ENCODE peak calls at places on chromosomes 2 and 18, in seven cellular contexts. Z is neural progenitor cell, O is PC-3, G is HCT116, D is OCI-LY7, E is MM.1S, Q is SK-N-SH. V is an unnamed sample.

GRCh38 chr18:68177807-68178702 is 536.9 kb downstream of the TMX3 start:
- DNase-seq in Z (no peak), D (no peak), E (no peak), G (no peak), O (peak; percentile 98), Q (peak; percentile 2), V (peak; percentile 43)

GRCh38 chr18:49456794-49457193 is 3.7 kb downstream of the DYM start:
- DNase-seq in O (no peak), G (no peak), E (no peak), Q (no peak), D (no peak), Z (no peak), V (no peak)

GRCh38 chr2:236157815-236158498 is 10.2 kb downstream of the GBX2 start:
- DNase-seq in Q (no peak), G (no peak), O (no peak), Z (no peak), E (no peak), D (no peak), V (no peak)

GRCh38 chr2:202261531-202261930 is 4.0 kb upstream of the NOP58 start:
- DNase-seq in Q (no peak), Z (no peak), G (no peak), D (no peak), E (no peak), O (peak; percentile 73), V (no peak)

GRCh38 chr18:23967321-23968089 is 47.0 kb upstream of the TTC39C start:
- DNase-seq in O (no peak), D (peak; percentile 59), Z (no peak), G (no peak), E (peak; percentile 9), Q (no peak), V (no peak)

GRCh38 chr2:236718207-236718992 is 148.8 kb downstream of the ACKR3 start:
- DNase-seq in D (no peak), O (peak; percentile 60), E (no peak), G (no peak), Z (no peak), Q (no peak), V (no peak)

GRCh38 chr2:80209458-80209857 is 95.1 kb downstream of the LRRTM1 start:
- DNase-seq in Q (no peak), E (no peak), Z (no peak), O (no peak), G (no peak), D (no peak), V (no peak)

GRCh38 chr18:4400911-4401310 is 54.2 kb downstream of the DLGAP1 start:
- DNase-seq in G (no peak), O (no peak), Z (no peak), D (peak; percentile 1), Q (no peak), E (no peak), V (no peak)

GRCh38 chr2:67260348-67261277 is 136.5 kb upstream of the ETAA1 start:
- DNase-seq in G (no peak), Q (no peak), Z (no peak), O (peak; percentile 88), D (no peak), E (no peak), V (peak; percentile 59)

GRCh38 chr18:46167971-46168370 is 63.8 kb downstream of the HAUS1 start:
- DNase-seq in G (no peak), O (no peak), Q (no peak), E (peak; percentile 86), Z (no peak), D (peak; percentile 88), V (no peak)

GRCh38 chr18:52236134-52236533 is 103.9 kb upstream of the DCC start:
- DNase-seq in G (no peak), D (no peak), Z (no peak), E (no peak), O (peak; percentile 5), Q (no peak), V (no peak)

GRCh38 chr2:226339616-226340015 is 460.0 kb downstream of the IRS1 start:
- DNase-seq in O (no peak), G (no peak), E (no peak), Z (no peak), Q (no peak), D (no peak), V (no peak)

GRCh38 chr2:100978582-100979051 is 23.5 kb upstream of the RPL31 start:
- DNase-seq in G (no peak), Q (no peak), D (peak; percentile 6), O (no peak), E (no peak), Z (no peak), V (no peak)

GRCh38 chr2:240851078-240851861 is 17.4 kb upstream of the AGXT start:
- DNase-seq in E (peak; percentile 57), Q (peak; percentile 93), G (peak; percentile 58), O (peak; percentile 83), D (peak; percentile 68), Z (peak; percentile 94), V (peak; percentile 87)

GRCh38 chr2:187294043-187294442 is 154.0 kb downstream of the CALCRL start:
- DNase-seq in Z (no peak), E (no peak), G (no peak), D (no peak), Q (no peak), O (no peak), V (no peak)

GRCh38 chr2:105438104-105438929 is 39.5 kb upstream of the FHL2 start:
- DNase-seq in O (no peak), Q (peak; percentile 83), Z (peak; percentile 20), D (no peak), G (no peak), E (no peak), V (peak; percentile 51)

GRCh38 chr2:172096661-172097547 is 5.8 kb downstream of the DLX2 start:
- DNase-seq in G (no peak), Q (peak; percentile 65), O (peak; percentile 68), E (no peak), Z (peak; percentile 61), D (no peak), V (peak; percentile 49)

GRCh38 chr2:121856358-121856757 is 100.9 kb downstream of the TSN start:
- DNase-seq in D (no peak), O (no peak), Z (no peak), E (no peak), G (no peak), Q (no peak), V (no peak)

GRCh38 chr2:11589316-11589940 is 55.6 kb downstream of the GREB1 start:
- DNase-seq in Z (no peak), G (no peak), Q (no peak), O (peak; percentile 34), D (no peak), E (no peak), V (no peak)

GRCh38 chr2:168118733-168119518 is 128.5 kb downstream of the STK39 start:
- DNase-seq in G (peak; percentile 21), D (peak; percentile 77), O (peak; percentile 85), E (peak; percentile 80), Q (peak; percentile 17), Z (peak; percentile 90), V (peak; percentile 90)

GRCh38 chr2:176685908-176686307 is 416.7 kb downstream of the MTX2 start:
- DNase-seq in E (no peak), Q (no peak), Z (no peak), G (no peak), D (no peak), O (no peak), V (peak; percentile 48)

GRCh38 chr2:212686285-212686895 is 147.8 kb upstream of the ERBB4 start:
- DNase-seq in O (peak; percentile 77), E (peak; percentile 63), G (peak; percentile 44), D (peak; percentile 73), Q (peak; percentile 53), Z (peak; percentile 70), V (peak; percentile 78)

GRCh38 chr2:190529486-190530104 is 4.9 kb downstream of the NEMP2 start:
- DNase-seq in O (no peak), E (no peak), Q (no peak), G (no peak), D (no peak), Z (no peak), V (no peak)

GRCh38 chr2:181894381-181894780 is 2.9 kb downstream of the ITPRID2 start:
- DNase-seq in G (no peak), Q (no peak), O (no peak), E (no peak), D (no peak), Z (no peak), V (no peak)

DNA sequence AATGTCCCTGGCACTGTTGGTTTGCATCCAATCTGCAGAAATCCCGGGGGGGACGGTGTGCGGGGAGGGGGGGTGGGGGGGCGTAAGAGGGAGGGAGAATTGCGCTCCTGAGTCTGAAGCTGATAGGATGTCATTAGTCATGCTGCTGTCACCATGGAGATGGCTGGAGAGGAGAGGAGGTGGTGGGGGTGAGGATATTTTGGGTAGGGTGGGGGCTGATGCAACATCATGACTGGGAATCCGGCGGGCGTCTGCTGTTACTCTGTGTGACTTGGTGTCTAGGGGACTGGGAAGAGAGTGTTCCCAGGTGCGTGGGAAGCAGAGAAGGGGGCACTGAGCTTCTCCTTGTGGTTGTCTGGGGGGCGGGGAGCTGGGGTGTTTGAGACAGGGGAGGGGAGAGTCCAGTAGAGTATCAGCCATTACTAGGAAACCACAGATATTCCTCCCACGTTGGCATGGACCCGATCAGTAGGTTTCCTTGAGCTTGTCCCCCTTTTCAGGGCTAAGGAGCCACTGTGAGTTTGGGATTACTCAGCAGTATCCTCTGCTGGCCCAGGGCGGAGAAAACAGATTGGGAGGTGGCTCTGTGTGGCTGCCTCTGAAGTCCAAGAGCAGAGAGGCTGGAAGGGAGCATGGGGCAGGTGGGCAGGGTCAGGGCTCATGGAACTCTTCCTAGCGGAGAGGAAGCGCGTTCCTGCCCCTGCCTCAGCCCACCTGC is 18.9 kb downstream of the TET3 start:
- DNase-seq in D (no peak), G (no peak), O (peak; percentile 41), E (no peak), Z (peak; percentile 56), Q (peak; percentile 55), V (peak; percentile 29)
- H3K4me1 ChIP-seq in D (peaks cover 19% of the 10 kb centered on the region), G (peaks cover 24% of the 10 kb centered on the region), O (peaks cover 38% of the 10 kb centered on the region), E (no peaks in the 10 kb centered on the region), Z (peaks cover 53% of the 10 kb centered on the region), Q (peaks cover 27% of the 10 kb centered on the region), V (peaks cover 48% of the 10 kb centered on the region)

GRCh38 chr2:28713582-28714292 is 37.9 kb upstream of the PPP1CB start:
- DNase-seq in Z (no peak), E (no peak), Q (no peak), O (peak; percentile 40), G (no peak), D (no peak), V (no peak)
- TF ChIP-seq EZH2phosphoT487 in Z (no peak), E (no peak), Q (no peak), O (no peak), G (no peak), D (no peak), V (no peak)

GRCh38 chr2:4151521-4151920 is 448.1 kb downstream of the DCDC2C start:
- DNase-seq in Q (no peak), Z (peak; percentile 44), G (no peak), O (no peak), E (no peak), D (no peak), V (no peak)

DNA sequence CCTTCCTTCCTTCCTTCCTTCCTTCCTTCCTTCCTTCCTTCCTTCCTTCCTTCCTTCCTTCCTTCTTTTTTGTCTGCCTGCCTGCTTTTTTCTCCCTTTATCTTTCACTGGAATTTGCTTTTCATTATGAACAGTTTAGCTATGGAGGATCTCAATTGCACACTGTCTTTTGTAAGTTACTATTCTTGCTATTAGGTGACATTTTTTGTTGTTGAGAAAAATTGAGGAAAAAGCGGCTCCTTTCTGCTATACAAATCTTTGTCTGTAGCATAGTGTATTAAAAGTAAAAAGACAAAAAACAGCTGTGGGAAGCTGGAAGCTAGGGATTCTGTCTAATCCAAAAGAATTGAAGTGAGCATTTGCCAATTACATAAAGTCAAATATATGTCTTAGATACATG is 448.7 kb downstream of the DCDC2C start:
- DNase-seq in E (no peak), O (no peak), D (no peak), G (no peak), Z (no peak), Q (no peak), V (no peak)
- H3K9me3 ChIP-seq in E (no peaks in the 10 kb centered on the region), O (peaks cover 12% of the 10 kb centered on the region), D (no peaks in the 10 kb centered on the region), G (peaks cover 15% of the 10 kb centered on the region), Z (peaks cover 16% of the 10 kb centered on the region), Q (no peaks in the 10 kb centered on the region), V (no peaks in the 10 kb centered on the region)

GRCh38 chr2:33488178-33488690 is 11.8 kb downstream of the RASGRP3 start:
- DNase-seq in G (no peak), E (no peak), O (no peak), D (no peak), Z (no peak), Q (no peak), V (no peak)
- H3K4me1 ChIP-seq in G (no peaks in the 10 kb centered on the region), E (peaks cover 59% of the 10 kb centered on the region), O (no peaks in the 10 kb centered on the region), D (no peaks in the 10 kb centered on the region), Z (no peaks in the 10 kb centered on the region), Q (no peaks in the 10 kb centered on the region), V (no peaks in the 10 kb centered on the region)

V was measured in hepatocyte.